ENCODE peak calls at places on chromosomes 16 and 17, in seven cellular contexts. T is tibial nerve, R is glutamatergic neuron, E is fibroblast of pulmonary artery, U is Peyer's patch, X is endothelial cell, Y is thyroid gland. D is an unnamed sample.
A peak's percentile ranks its signal among the peaks of the same experiment; 100 is the strongest.

GRCh38 chr17:34499576-34499975 is 79.8 kb upstream of the TMEM132E start:
- DNase-seq in T (no peak), X (peak; percentile 54), E (peak; percentile 34), U (no peak), R (no peak), Y (no peak), D (no peak)

GRCh38 chr17:36004604-36005003 is 3.3 kb upstream of the CCL15 start:
- DNase-seq in U (no peak), Y (no peak), E (no peak), T (no peak), X (no peak), R (no peak), D (no peak)

GRCh38 chr16:30494028-30494427 is 21.5 kb downstream of the ITGAL start:
- DNase-seq in Y (no peak), X (no peak), E (no peak), U (no peak), T (no peak), R (no peak), D (no peak)

GRCh38 chr16:89123001-89123830 is 29.6 kb downstream of the ACSF3 start:
- DNase-seq in X (no peak), E (no peak), Y (no peak), U (peak; percentile 22), T (no peak), R (peak; percentile 15), D (no peak)

GRCh38 chr16:75593825-75594820 is 27.9 kb downstream of the GABARAPL2 start:
- DNase-seq in T (no peak), Y (no peak), R (no peak), X (peak; percentile 6), E (peak; percentile 46), U (no peak), D (no peak)

GRCh38 chr17:75755205-75755901 is 9.6 kb downstream of the GALK1 start:
- DNase-seq in T (no peak), Y (no peak), E (no peak), X (no peak), R (peak; percentile 59), U (peak; percentile 48), D (no peak)

GRCh38 chr17:58541249-58541648 is 26.8 kb upstream of the MTMR4 start:
- DNase-seq in U (no peak), T (no peak), E (no peak), Y (no peak), X (no peak), R (no peak), D (no peak)

GRCh38 chr16:200388-200787 is 20.1 kb downstream of the HBQ1 start:
- DNase-seq in Y (no peak), U (no peak), X (no peak), E (peak; percentile 54), T (no peak), R (no peak), D (no peak)

GRCh38 chr16:85750021-85750826 is 672 bp downstream of the C16orf74 start:
- DNase-seq in X (no peak), E (peak; percentile 55), U (no peak), Y (peak; percentile 51), T (no peak), R (peak; percentile 74), D (no peak)

GRCh38 chr17:60534010-60534555 is 8.0 kb upstream of the APPBP2 start:
- DNase-seq in R (no peak), U (no peak), E (no peak), X (no peak), T (no peak), Y (no peak), D (no peak)

GRCh38 chr17:67525239-67526135 is 148.4 kb downstream of the PITPNC1 start:
- DNase-seq in X (no peak), Y (no peak), U (no peak), E (no peak), T (no peak), R (no peak), D (no peak)

GRCh38 chr16:26688105-26688504 is 378.6 kb upstream of the C16orf82 start:
- DNase-seq in R (no peak), Y (no peak), T (no peak), U (no peak), E (no peak), X (no peak), D (no peak)

GRCh38 chr17:9705745-9706144 is 60.4 kb downstream of the USP43 start:
- DNase-seq in R (no peak), E (no peak), U (no peak), Y (no peak), T (no peak), X (no peak), D (no peak)

GRCh38 chr17:61770043-61770442 is 93.3 kb downstream of the BRIP1 start:
- DNase-seq in Y (no peak), X (no peak), E (no peak), R (no peak), U (no peak), T (no peak), D (no peak)

GRCh38 chr16:87206646-87207451 is 110.3 kb downstream of the C16orf95 start:
- DNase-seq in E (peak; percentile 72), T (no peak), U (no peak), R (no peak), X (no peak), Y (no peak), D (no peak)

GRCh38 chr17:82018152-82019041 is 4.3 kb downstream of the CENPX start:
- DNase-seq in E (no peak), R (no peak), X (no peak), U (no peak), T (no peak), Y (no peak), D (no peak)

GRCh38 chr17:7314719-7315569 is at the start of gene GPS2:
- DNase-seq in X (peak; percentile 85), T (peak; percentile 88), Y (peak; percentile 92), U (peak; percentile 97), E (peak; percentile 76), R (peak; percentile 94), D (peak; percentile 82)

GRCh38 chr16:2429771-2430663 is 770 bp downstream of the CCNF start:
- DNase-seq in X (peak; percentile 44), U (no peak), T (no peak), R (peak; percentile 35), E (peak; percentile 33), Y (no peak), D (no peak)

GRCh38 chr17:65588194-65588808 is 26.9 kb upstream of the AXIN2 start:
- DNase-seq in E (no peak), T (no peak), R (no peak), Y (peak; percentile 34), U (peak; percentile 90), X (no peak), D (no peak)

GRCh38 chr17:45353047-45353446 is 36.2 kb upstream of the MAP3K14 start:
- DNase-seq in E (no peak), T (no peak), U (no peak), Y (no peak), X (no peak), R (no peak), D (no peak)

GRCh38 chr17:31068291-31068690 is 26.5 kb upstream of the NF1 start:
- DNase-seq in Y (no peak), U (no peak), E (peak; percentile 44), T (no peak), X (peak; percentile 60), R (peak; percentile 30), D (no peak)

GRCh38 chr17:7515912-7516610 is 31.9 kb downstream of the POLR2A start:
- DNase-seq in T (no peak), X (no peak), R (no peak), E (peak; percentile 23), U (peak; percentile 61), Y (no peak), D (no peak)

GRCh38 chr17:69325518-69326301 is 1.2 kb downstream of the ABCA5 start:
- DNase-seq in X (no peak), Y (no peak), U (peak; percentile 71), E (no peak), T (no peak), R (no peak), D (no peak)

GRCh38 chr17:17784599-17785264 is 52.1 kb downstream of the SREBF1 start:
- DNase-seq in E (no peak), R (no peak), U (no peak), X (no peak), T (no peak), Y (peak; percentile 29), D (no peak)
- TF ChIP-seq CTCF in E (peak; percentile 7), R (peak; percentile 18), U (no peak), X (no peak), T (no peak), Y (no peak), D (no peak)

GRCh38 chr17:56723471-56723870 is 110.2 kb downstream of the C17orf67 start:
- DNase-seq in X (no peak), E (no peak), T (no peak), R (no peak), U (no peak), Y (no peak), D (no peak)
- TF ChIP-seq CTCF in X (no peak), E (no peak), T (no peak), R (no peak), U (no peak), Y (no peak), D (no peak)

DNA sequence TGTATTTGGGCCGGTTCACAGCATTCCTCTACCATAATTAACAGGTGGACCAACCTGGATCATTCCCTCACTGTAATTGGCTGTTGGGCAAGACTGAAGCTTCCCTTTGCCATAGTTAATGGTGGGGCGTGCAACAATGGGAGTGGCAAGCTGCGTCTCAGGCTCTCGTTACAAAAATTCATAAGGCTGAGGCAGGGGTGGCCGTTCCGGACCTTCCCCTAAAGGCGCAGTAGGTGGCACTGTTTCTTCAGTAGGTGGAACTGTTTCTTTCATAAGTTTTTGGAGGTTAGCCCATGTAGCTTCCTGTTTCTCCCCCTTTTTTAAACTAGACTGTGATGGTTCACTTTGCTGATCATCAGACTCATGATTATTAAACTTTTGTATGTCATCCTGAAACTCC is 17.0 kb upstream of the TMC5 start:
- DNase-seq in E (no peak), U (no peak), T (no peak), Y (peak; percentile 24), R (no peak), X (no peak), D (no peak)
- TF ChIP-seq CTCF in E (no peak), U (no peak), T (no peak), Y (no peak), R (no peak), X (no peak), D (no peak)

GRCh38 chr16:83835972-83836566 is 28.3 kb downstream of the HSBP1 start:
- DNase-seq in X (no peak), E (peak; percentile 84), R (no peak), U (no peak), T (no peak), Y (no peak), D (no peak)

GRCh38 chr16:83840060-83840617 is 32.4 kb downstream of the HSBP1 start:
- DNase-seq in U (no peak), R (no peak), X (no peak), E (no peak), T (no peak), Y (no peak), D (no peak)

GRCh38 chr16:83839561-83839960 is 31.8 kb downstream of the HSBP1 start:
- DNase-seq in T (no peak), Y (no peak), E (no peak), X (no peak), U (no peak), R (no peak), D (no peak)

GRCh38 chr16:83837566-83837965 is 29.8 kb downstream of the HSBP1 start:
- DNase-seq in U (no peak), Y (no peak), R (no peak), E (no peak), X (no peak), T (no peak), D (no peak)

GRCh38 chr16:83838151-83838550 is 30.4 kb downstream of the HSBP1 start:
- DNase-seq in R (no peak), T (no peak), Y (no peak), E (no peak), U (no peak), X (no peak), D (no peak)
- TF ChIP-seq CTCF in R (no peak), T (no peak), Y (no peak), E (no peak), U (no peak), X (no peak), D (no peak)